ENCODE peak calls at places on chromosomes 4 and X, in four cellular contexts. D is progenitor cell of endocrine pancreas; P is stimulated activated naive CD4-positive, alpha-beta T cell; V is substantia nigra. B is an unnamed sample.

GRCh38 chr4:13992975-13993495 is 365.5 kb upstream of the BOD1L1 start:
- DNase-seq in V (no peak), P (no peak), D (no peak), B (no peak)

GRCh38 chrX:152865232-152865920 is 32.5 kb upstream of the ZNF185 start:
- DNase-seq in V (no peak), P (no peak), D (no peak), B (no peak)

GRCh38 chrX:72142094-72142843 is 10.6 kb upstream of the RTL5 start:
- DNase-seq in V (no peak), P (no peak), D (no peak), B (peak)

GRCh38 chrX:40539214-40540142 is 41.3 kb upstream of the ATP6AP2 start:
- DNase-seq in V (no peak), D (no peak), P (peak), B (peak)

GRCh38 chr4:8344387-8344786 is 74.8 kb downstream of the HTRA3 start:
- DNase-seq in V (no peak), P (no peak), D (no peak), B (no peak)

GRCh38 chr4:72842323-72842722 is 227.2 kb downstream of the COX18 start:
- DNase-seq in D (no peak), P (no peak), V (no peak), B (no peak)

GRCh38 chr4:177308125-177308524 is 1.5 kb upstream of the NEIL3 start:
- DNase-seq in D (no peak), P (no peak), V (no peak), B (no peak)

GRCh38 chr4:4668355-4669210 is 126.7 kb upstream of the STX18 start:
- DNase-seq in D (no peak), V (no peak), P (no peak), B (no peak)

GRCh38 chr4:137312257-137312656 is 220.0 kb downstream of the PCDH18 start:
- DNase-seq in D (no peak), V (no peak), P (no peak), B (no peak)

GRCh38 chrX:30283456-30284200 is 25.6 kb downstream of the NR0B1 start:
- DNase-seq in D (no peak), V (no peak), P (no peak), B (no peak)

GRCh38 chr4:112296949-112297483 is at the start of gene ALPK1:
- DNase-seq in P (no peak), V (no peak), D (no peak), B (no peak)

GRCh38 chrX:53599781-53600396 is 86.6 kb downstream of the HUWE1 start:
- DNase-seq in V (no peak), D (no peak), P (no peak), B (no peak)

GRCh38 chrX:11890843-11891514 is 132.9 kb downstream of the MSL3 start:
- DNase-seq in D (no peak), V (no peak), P (no peak), B (no peak)

GRCh38 chr4:118280501-118281218 is 72.1 kb downstream of the PRSS12 start:
- DNase-seq in D (no peak), V (no peak), P (peak), B (peak)

GRCh38 chr4:189022441-189023035 is 883.3 kb downstream of the TRIML1 start:
- DNase-seq in D (no peak), V (no peak), P (no peak), B (no peak)

GRCh38 chrX:48937065-48937907 is 18.5 kb upstream of the PIM2 start:
- DNase-seq in D (no peak), V (no peak), P (peak), B (no peak)

GRCh38 chr4:80090101-80090500 is 17.1 kb upstream of the ANTXR2 start:
- DNase-seq in P (no peak), D (no peak), V (no peak), B (no peak)

GRCh38 chr4:124111922-124112321 is 600.6 kb downstream of the ANKRD50 start:
- DNase-seq in P (no peak), D (peak), V (no peak), B (peak)

GRCh38 chr4:74651198-74651597 is 143.1 kb downstream of the BTC start:
- DNase-seq in D (no peak), P (no peak), V (no peak), B (no peak)

GRCh38 chr4:2292679-2293108 is 30.8 kb upstream of the MXD4 start:
- DNase-seq in D (no peak), P (no peak), V (no peak), B (no peak)

GRCh38 chr4:54930226-54930625 is 195.2 kb downstream of the KDR start:
- DNase-seq in V (no peak), D (no peak), P (no peak), B (no peak)

GRCh38 chr4:6342530-6343293 is 73.1 kb downstream of the WFS1 start:
- DNase-seq in P (no peak), D (no peak), V (no peak), B (no peak)

GRCh38 chrX:155070663-155070974 is 317 bp downstream of the CMC4 start:
- DNase-seq in D (no peak), P (no peak), V (no peak), B (no peak)